ENCODE peak calls at places on chromosomes 12 and 14, in eight cellular contexts. V is PC-9; Z is HepG2; G is body of pancreas; W is transverse colon; Y is CD4-positive, CD25-positive, alpha-beta regulatory T cell; A is upper lobe of left lung; N is CD8-positive, alpha-beta T cell. E is an unnamed sample.

GRCh38 chr12:29921307-29921706 is 137.6 kb upstream of the TMTC1 start:
- DNase-seq in Y (no peak), W (no peak), Z (peak), G (no peak), N (no peak), V (no peak), A (no peak), E (peak)

GRCh38 chr14:20855652-20856291 is 35.4 kb upstream of the RNASE3 start:
- DNase-seq in V (peak), Z (peak), N (no peak), G (peak), W (peak), A (no peak), Y (peak), E (peak)

GRCh38 chr12:50248883-50249282 is 34.4 kb downstream of the LIMA1 start:
- DNase-seq in Y (no peak), G (no peak), Z (no peak), W (no peak), N (no peak), A (no peak), V (no peak), E (no peak)

GRCh38 chr12:32249701-32250270 is 143.1 kb downstream of the BICD1 start:
- DNase-seq in W (no peak), V (no peak), G (no peak), N (no peak), Z (no peak), Y (no peak), A (no peak), E (peak)

GRCh38 chr12:6062427-6063378 is 61.8 kb downstream of the VWF start:
- DNase-seq in G (peak), W (peak), Z (peak), V (peak), Y (peak), A (peak), N (peak), E (no peak)

GRCh38 chr14:74567646-74568379 is 44.2 kb downstream of the LTBP2 start:
- DNase-seq in N (no peak), Z (no peak), G (no peak), V (no peak), W (no peak), A (no peak), Y (no peak), E (no peak)

GRCh38 chr14:102363182-102363952 is 626 bp downstream of the TECPR2 start:
- DNase-seq in A (peak), G (no peak), N (no peak), W (peak), Y (peak), Z (no peak), V (no peak), E (no peak)

GRCh38 chr12:43694879-43695278 is 63.7 kb downstream of the PUS7L start:
- DNase-seq in G (no peak), Y (no peak), Z (no peak), W (no peak), V (no peak), N (no peak), A (no peak), E (no peak)

GRCh38 chr14:52048641-52049204 is 20.1 kb downstream of the NID2 start:
- DNase-seq in V (no peak), W (no peak), A (no peak), G (no peak), Z (no peak), N (no peak), Y (no peak), E (no peak)

GRCh38 chr12:118853634-118854033 is 127.7 kb upstream of the SRRM4 start:
- DNase-seq in Y (no peak), G (peak), Z (no peak), V (no peak), N (no peak), A (no peak), W (no peak), E (no peak)

GRCh38 chr12:33944703-33945437 is 77.4 kb upstream of the ALG10 start:
- DNase-seq in Y (no peak), Z (peak), A (no peak), W (no peak), G (no peak), N (no peak), V (no peak), E (no peak)

GRCh38 chr12:30970559-30971202 is 44.1 kb downstream of the TSPAN11 start:
- DNase-seq in A (no peak), W (no peak), Z (no peak), Y (no peak), G (no peak), V (peak), N (no peak), E (no peak)

GRCh38 chr14:91388551-91388975 is 29.1 kb downstream of the CCDC88C start:
- DNase-seq in A (no peak), V (no peak), W (peak), N (no peak), Y (peak), G (no peak), Z (no peak), E (no peak)

GRCh38 chr14:88831285-88831684 is 6.8 kb downstream of the TTC8 start:
- DNase-seq in G (no peak), Z (no peak), W (no peak), A (no peak), V (no peak), Y (no peak), N (no peak), E (peak)

GRCh38 chr12:27564612-27565213 is 40.7 kb downstream of the PPFIBP1 start:
- DNase-seq in V (no peak), N (no peak), Y (no peak), A (no peak), W (no peak), G (no peak), Z (no peak), E (no peak)

GRCh38 chr12:52126605-52127578 is 47.4 kb downstream of the SMIM41 start:
- DNase-seq in V (no peak), Y (no peak), G (no peak), N (no peak), Z (no peak), A (no peak), W (no peak), E (no peak)

GRCh38 chr12:100611031-100611430 is 37.5 kb downstream of the GAS2L3 start:
- DNase-seq in N (no peak), Z (no peak), Y (no peak), G (no peak), A (no peak), V (no peak), W (no peak), E (no peak)

GRCh38 chr12:9039397-9039977 is 50.1 kb downstream of the KLRG1 start:
- DNase-seq in V (no peak), A (no peak), N (no peak), G (no peak), W (no peak), Z (peak), Y (peak), E (no peak)

GRCh38 chr14:105474478-105475268 is at the start of gene CRIP2:
- DNase-seq in Z (no peak), G (peak), Y (no peak), W (no peak), V (peak), A (peak), N (no peak), E (no peak)

GRCh38 chr12:15116073-15116472 is 105.1 kb downstream of the RERG start:
- DNase-seq in Y (no peak), W (no peak), Z (no peak), G (no peak), A (no peak), V (no peak), N (no peak), E (no peak)

GRCh38 chr12:91326043-91327027 is 143.7 kb upstream of the DCN start:
- DNase-seq in W (peak), G (peak), N (no peak), Y (peak), A (no peak), Z (peak), V (peak), E (no peak)

GRCh38 chr12:45762185-45763110 is 32.9 kb downstream of the ARID2 start:
- DNase-seq in Z (peak), V (no peak), W (no peak), Y (peak), N (no peak), G (no peak), A (no peak), E (peak)

GRCh38 chr14:77097006-77097688 is 911 bp upstream of the CIPC start:
- DNase-seq in A (no peak), G (no peak), N (no peak), W (no peak), V (no peak), Z (peak), Y (no peak), E (no peak)

GRCh38 chr14:73176673-73177072 is 40.4 kb downstream of the PSEN1 start:
- DNase-seq in V (no peak), Y (no peak), Z (no peak), W (no peak), N (no peak), A (no peak), G (no peak), E (no peak)

GRCh38 chr12:108253540-108253939 is 85.6 kb downstream of the CMKLR1 start:
- DNase-seq in N (no peak), G (no peak), W (no peak), A (no peak), Y (peak), V (no peak), Z (no peak), E (no peak)

GRCh38 chr12:113080692-113081091 is 24.2 kb downstream of the DTX1 start:
- DNase-seq in Y (no peak), W (no peak), V (no peak), Z (no peak), G (no peak), A (no peak), N (no peak), E (no peak)
- H3K27ac ChIP-seq in Y (no peak), W (no peak), V (no peak), Z (no peak), G (no peak), A (no peak), N (no peak), E (no peak)

GRCh38 chr14:65255583-65256443 is 153.5 kb upstream of the MAX start:
- DNase-seq in N (no peak), V (peak), W (peak), G (peak), Y (no peak), Z (peak), A (no peak), E (peak)
- H3K27ac ChIP-seq in N (no peak), V (peak), W (peak), G (peak), Y (no peak), Z (peak), A (no peak), E (peak)

GRCh38 chr14:92563359-92563758 is 49.8 kb downstream of the RIN3 start:
- DNase-seq in A (no peak), V (peak), N (no peak), W (no peak), Y (no peak), Z (no peak), G (no peak), E (peak)
- H3K27ac ChIP-seq in A (no peak), V (peak), N (no peak), W (peak), Y (no peak), Z (no peak), G (no peak), E (peak)

GRCh38 chr12:117032593-117033381 is 66.4 kb downstream of the TESC start:
- DNase-seq in V (no peak), W (no peak), Y (no peak), G (peak), N (no peak), A (peak), Z (no peak), E (no peak)
- H3K27ac ChIP-seq in V (no peak), W (no peak), Y (no peak), G (peak), N (no peak), A (no peak), Z (no peak), E (no peak)